ENCODE peak calls at places on chromosomes 7 and 10, in six cellular contexts. One of them, this sample, is unnamed.

GRCh38 chr10:129741978-129742741 is 221.9 kb downstream of the EBF3 start:
- DNase-seq in GM12878: no peak
- DNase-seq in H1: no peak
- DNase-seq in GM12891: no peak
- DNase-seq in K562: no peak
- DNase-seq in HepG2: no peak
- DNase-seq in this sample: no peak

GRCh38 chr7:158489462-158490155 is 98.0 kb downstream of the PTPRN2 start:
- DNase-seq in GM12878: no peak
- DNase-seq in H1: no peak
- DNase-seq in GM12891: no peak
- DNase-seq in K562: no peak
- DNase-seq in HepG2: no peak
- DNase-seq in this sample: no peak

GRCh38 chr7:16804674-16805439 is at the start of gene AGR2:
- DNase-seq in GM12878: no peak
- DNase-seq in H1: no peak
- DNase-seq in GM12891: no peak
- DNase-seq in K562: no peak
- DNase-seq in HepG2: no peak
- DNase-seq in this sample: no peak

GRCh38 chr7:80415522-80415921 is 96.3 kb downstream of the GNAT3 start:
- DNase-seq in GM12878: no peak
- DNase-seq in H1: no peak
- DNase-seq in GM12891: no peak
- DNase-seq in K562: no peak
- DNase-seq in HepG2: no peak
- DNase-seq in this sample: no peak

GRCh38 chr10:62038609-62039190 is 137.2 kb downstream of the ARID5B start:
- DNase-seq in GM12878: no peak
- DNase-seq in H1: no peak
- DNase-seq in GM12891: peak; percentile 20
- DNase-seq in K562: peak; percentile 57
- DNase-seq in HepG2: peak; percentile 78
- DNase-seq in this sample: peak; percentile 34

GRCh38 chr10:117391436-117392205 is 16.4 kb upstream of the PDZD8 start:
- DNase-seq in GM12878: no peak
- DNase-seq in H1: no peak
- DNase-seq in GM12891: no peak
- DNase-seq in K562: no peak
- DNase-seq in HepG2: peak; percentile 68
- DNase-seq in this sample: no peak

GRCh38 chr7:116490351-116490750 is 9.2 kb upstream of the CAV2 start:
- DNase-seq in GM12878: no peak
- DNase-seq in H1: no peak
- DNase-seq in GM12891: no peak
- DNase-seq in K562: no peak
- DNase-seq in HepG2: no peak
- DNase-seq in this sample: no peak

GRCh38 chr10:27153855-27154198 is 357 bp downstream of the YME1L1 start:
- DNase-seq in GM12878: no peak
- DNase-seq in H1: no peak
- DNase-seq in GM12891: no peak
- DNase-seq in K562: no peak
- DNase-seq in HepG2: peak; percentile 16
- DNase-seq in this sample: peak; percentile 13

GRCh38 chr10:57692255-57692980 is 575.3 kb downstream of the IPMK start:
- DNase-seq in GM12878: no peak
- DNase-seq in H1: no peak
- DNase-seq in GM12891: no peak
- DNase-seq in K562: no peak
- DNase-seq in HepG2: no peak
- DNase-seq in this sample: no peak

GRCh38 chr7:133771778-133772421 is 355.2 kb upstream of the LRGUK start:
- DNase-seq in GM12878: no peak
- DNase-seq in H1: no peak
- DNase-seq in GM12891: no peak
- DNase-seq in K562: no peak
- DNase-seq in HepG2: no peak
- DNase-seq in this sample: no peak

GRCh38 chr7:79452495-79453265 is 787 bp downstream of the MAGI2 start:
- DNase-seq in GM12878: no peak
- DNase-seq in H1: no peak
- DNase-seq in GM12891: no peak
- DNase-seq in K562: no peak
- DNase-seq in HepG2: peak; percentile 60
- DNase-seq in this sample: no peak

GRCh38 chr7:5666361-5666760 is 115.1 kb downstream of the RNF216 start:
- DNase-seq in GM12878: no peak
- DNase-seq in H1: no peak
- DNase-seq in GM12891: no peak
- DNase-seq in K562: no peak
- DNase-seq in HepG2: no peak
- DNase-seq in this sample: no peak

GRCh38 chr7:33109758-33110238 is 594 bp upstream of the RP9 start:
- DNase-seq in GM12878: no peak
- DNase-seq in H1: no peak
- DNase-seq in GM12891: no peak
- DNase-seq in K562: no peak
- DNase-seq in HepG2: no peak
- DNase-seq in this sample: no peak

GRCh38 chr10:76550806-76551205 is 1086.8 kb downstream of the KCNMA1 start:
- DNase-seq in GM12878: no peak
- DNase-seq in H1: no peak
- DNase-seq in GM12891: no peak
- DNase-seq in K562: no peak
- DNase-seq in HepG2: no peak
- DNase-seq in this sample: no peak

GRCh38 chr7:151745090-151745638 is 131.8 kb downstream of the PRKAG2 start:
- DNase-seq in GM12878: no peak
- DNase-seq in H1: no peak
- DNase-seq in GM12891: no peak
- DNase-seq in K562: peak; percentile 37
- DNase-seq in HepG2: peak; percentile 95
- DNase-seq in this sample: no peak

GRCh38 chr10:88222878-88223277 is 359.5 kb downstream of the PTEN start:
- DNase-seq in GM12878: no peak
- DNase-seq in H1: no peak
- DNase-seq in GM12891: no peak
- DNase-seq in K562: no peak
- DNase-seq in HepG2: no peak
- DNase-seq in this sample: no peak

GRCh38 chr7:13903997-13904396 is 85.5 kb downstream of the ETV1 start:
- DNase-seq in GM12878: no peak
- DNase-seq in H1: no peak
- DNase-seq in GM12891: no peak
- DNase-seq in K562: no peak
- DNase-seq in HepG2: no peak
- DNase-seq in this sample: no peak

GRCh38 chr7:13898957-13899670 is 90.4 kb downstream of the ETV1 start:
- DNase-seq in GM12878: no peak
- DNase-seq in H1: no peak
- DNase-seq in GM12891: no peak
- DNase-seq in K562: no peak
- DNase-seq in HepG2: no peak
- DNase-seq in this sample: no peak

GRCh38 chr7:13904689-13905088 is 84.8 kb downstream of the ETV1 start:
- DNase-seq in GM12878: no peak
- DNase-seq in H1: no peak
- DNase-seq in GM12891: no peak
- DNase-seq in K562: no peak
- DNase-seq in HepG2: no peak
- DNase-seq in this sample: no peak

GRCh38 chr7:13897825-13898224 is 91.6 kb downstream of the ETV1 start:
- DNase-seq in GM12878: no peak
- DNase-seq in H1: no peak
- DNase-seq in GM12891: no peak
- DNase-seq in K562: no peak
- DNase-seq in HepG2: no peak
- DNase-seq in this sample: no peak

DNA sequence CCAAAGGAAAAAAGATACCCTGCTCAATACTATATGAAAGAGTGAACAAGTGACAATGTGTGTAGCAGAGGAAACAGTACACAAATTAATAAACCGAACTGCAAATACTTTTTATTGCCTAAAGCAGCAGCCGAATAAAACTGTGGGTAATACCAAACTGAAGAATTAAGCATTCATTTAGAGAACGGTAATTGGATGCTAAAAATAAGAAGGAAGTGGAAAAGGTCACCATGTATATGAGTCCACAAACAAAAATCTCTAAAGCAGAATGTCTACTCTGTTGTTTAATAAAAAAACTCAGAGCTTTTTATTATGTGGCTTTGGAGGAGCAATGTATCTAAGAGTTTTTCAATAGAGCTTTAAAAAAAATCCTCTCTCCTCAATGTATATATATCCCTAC is 87.9 kb downstream of the ETV1 start:
- DNase-seq in GM12878: no peak
- DNase-seq in H1: no peak
- DNase-seq in GM12891: no peak
- DNase-seq in K562: no peak
- DNase-seq in HepG2: no peak
- DNase-seq in this sample: no peak
- TF ChIP-seq TAF1 in GM12878: no peak
- TF ChIP-seq TAF1 in H1: no peak
- TF ChIP-seq TAF1 in GM12891: no peak
- TF ChIP-seq TAF1 in K562: no peak
- TF ChIP-seq TAF1 in HepG2: no peak
- TF ChIP-seq TAF1 in this sample: no peak

DNA sequence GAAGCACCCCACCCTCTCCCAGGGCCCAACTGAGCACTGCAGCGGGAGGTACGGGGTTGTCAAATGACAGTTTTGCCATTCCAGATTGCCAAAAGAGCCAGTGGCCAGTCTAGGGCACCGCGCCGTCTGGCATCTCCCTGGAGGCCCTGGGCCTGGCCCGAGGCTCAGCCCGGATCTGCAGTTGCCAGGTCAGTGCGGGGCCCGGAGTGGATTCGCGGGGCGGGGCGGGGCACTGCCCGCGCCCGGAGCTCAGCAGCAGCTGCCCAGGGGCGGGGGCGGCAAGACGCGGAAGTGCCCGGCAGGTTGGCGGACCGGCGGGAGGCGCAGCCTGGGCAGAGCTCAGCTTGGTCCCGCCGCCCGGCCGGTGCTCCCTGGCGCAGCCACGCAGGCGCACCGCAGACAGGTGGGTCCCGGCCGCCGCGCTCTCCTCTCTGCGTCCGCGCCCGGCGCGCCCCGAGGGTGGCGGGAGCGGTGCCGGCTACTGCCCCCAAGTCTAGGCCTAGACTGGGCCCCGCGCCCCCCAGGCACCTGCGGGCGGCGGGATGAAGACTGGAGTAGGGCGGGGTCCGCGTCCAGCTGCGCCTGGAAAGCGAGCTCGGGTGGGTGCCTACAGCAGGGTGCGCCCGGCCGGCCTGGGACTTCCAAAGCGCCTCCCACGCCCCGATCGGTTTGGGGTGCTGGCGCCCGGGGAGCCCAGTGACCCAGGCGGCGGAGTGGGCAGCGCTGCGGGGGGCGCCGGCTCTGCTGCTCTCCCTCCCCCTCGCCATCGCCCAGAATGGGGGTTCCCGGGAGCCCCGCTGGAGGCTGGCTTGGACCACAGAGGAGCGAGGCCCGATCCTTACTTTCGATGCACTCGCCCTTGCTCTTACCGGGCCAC is at the start of gene IRF5:
- DNase-seq in GM12878: no peak
- DNase-seq in H1: no peak
- DNase-seq in GM12891: no peak
- DNase-seq in K562: no peak
- DNase-seq in HepG2: no peak
- DNase-seq in this sample: peak; percentile 38
- TF ChIP-seq POLR2A in GM12878: peak; percentile 62
- TF ChIP-seq POLR2A in H1: no peak
- TF ChIP-seq POLR2A in GM12891: no peak
- TF ChIP-seq POLR2A in K562: no peak
- TF ChIP-seq POLR2A in HepG2: no peak
- TF ChIP-seq POLR2A in this sample: peak; percentile 68

GRCh38 chr7:30027915-30028748 is at the start of gene PLEKHA8:
- DNase-seq in GM12878: peak; percentile 61
- DNase-seq in H1: peak; percentile 72
- DNase-seq in GM12891: peak; percentile 59
- DNase-seq in K562: peak; percentile 84
- DNase-seq in HepG2: peak; percentile 77
- DNase-seq in this sample: peak; percentile 69

GRCh38 chr7:30027065-30027456 is 559 bp upstream of the FKBP14 start:
- DNase-seq in GM12878: peak; percentile 51
- DNase-seq in H1: no peak
- DNase-seq in GM12891: no peak
- DNase-seq in K562: no peak
- DNase-seq in HepG2: peak; percentile 38
- DNase-seq in this sample: no peak

GRCh38 chr7:30028749-30029635 is 780 bp downstream of the PLEKHA8 start:
- DNase-seq in GM12878: no peak
- DNase-seq in H1: no peak
- DNase-seq in GM12891: no peak
- DNase-seq in K562: no peak
- DNase-seq in HepG2: peak; percentile 71
- DNase-seq in this sample: peak; percentile 19

GRCh38 chr7:30023524-30023923 is 3.0 kb downstream of the FKBP14 start:
- DNase-seq in GM12878: no peak
- DNase-seq in H1: no peak
- DNase-seq in GM12891: no peak
- DNase-seq in K562: no peak
- DNase-seq in HepG2: no peak
- DNase-seq in this sample: no peak

DNA sequence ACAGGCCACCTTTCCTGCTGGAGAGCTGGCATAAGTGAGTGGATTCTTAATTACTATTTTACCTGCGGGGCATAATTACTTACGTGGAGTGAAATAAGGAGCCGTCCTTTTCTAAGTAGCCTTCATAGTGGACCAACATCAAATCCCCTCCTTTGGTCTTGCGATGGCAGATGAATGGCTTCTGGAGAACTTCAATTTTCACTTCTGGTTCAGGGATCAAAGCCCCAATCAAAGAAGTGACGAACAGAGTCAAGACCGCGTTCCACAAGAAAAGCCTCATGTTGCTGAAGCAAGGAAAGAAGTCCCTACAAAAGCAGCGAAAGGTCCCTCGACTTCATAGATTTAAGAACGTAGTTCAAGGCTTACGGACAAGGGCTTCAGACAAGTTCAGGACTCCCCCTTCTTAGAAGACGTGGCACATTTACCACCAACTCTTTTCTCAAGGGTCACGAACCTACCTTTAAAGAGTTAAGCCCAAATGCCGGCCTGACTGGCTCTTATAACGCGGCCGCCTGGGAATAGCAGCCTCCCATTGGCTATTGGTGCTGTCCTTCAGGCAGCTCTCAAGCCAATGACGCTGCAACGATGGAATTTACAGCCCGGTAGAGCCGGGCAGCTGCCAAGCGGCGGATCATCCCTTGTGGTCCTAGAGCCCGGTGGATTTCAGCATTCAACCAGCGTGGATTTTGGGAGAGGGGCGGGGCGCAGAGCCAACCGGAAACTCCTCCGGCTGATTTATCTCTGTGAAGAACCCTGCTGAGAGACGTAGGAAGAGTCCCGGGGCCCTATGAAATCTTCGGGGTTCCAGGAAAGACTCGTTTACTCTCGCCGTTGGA is at the start of gene FKBP14:
- DNase-seq in GM12878: peak; percentile 94
- DNase-seq in H1: peak; percentile 97
- DNase-seq in GM12891: peak; percentile 53
- DNase-seq in K562: peak; percentile 96
- DNase-seq in HepG2: peak; percentile 98
- DNase-seq in this sample: peak; percentile 56
- TF ChIP-seq POLR2AphosphoS5 in GM12878: peak; percentile 85
- TF ChIP-seq POLR2AphosphoS5 in H1: peak; percentile 40
- TF ChIP-seq POLR2AphosphoS5 in GM12891: peak; percentile 76
- TF ChIP-seq POLR2AphosphoS5 in K562: peak; percentile 72
- TF ChIP-seq POLR2AphosphoS5 in HepG2: peak; percentile 80
- TF ChIP-seq POLR2AphosphoS5 in this sample: peak; percentile 79

GRCh38 chr10:43244783-43245182 is 22.1 kb downstream of the RASGEF1A start:
- DNase-seq in GM12878: no peak
- DNase-seq in H1: no peak
- DNase-seq in GM12891: no peak
- DNase-seq in K562: no peak
- DNase-seq in HepG2: no peak
- DNase-seq in this sample: no peak
- TF ChIP-seq TAF1 in GM12878: no peak
- TF ChIP-seq TAF1 in H1: no peak
- TF ChIP-seq TAF1 in GM12891: no peak
- TF ChIP-seq TAF1 in K562: no peak
- TF ChIP-seq TAF1 in HepG2: no peak
- TF ChIP-seq TAF1 in this sample: no peak

This sample was measured in GM12892.